ENCODE peak calls at places on chromosomes 6 and 20, in six cellular contexts. I, T, R, S, Y and A are unnamed samples.

GRCh38 chr6:19754686-19755085 is 82.5 kb upstream of the ID4 start:
- DNase-seq in I (no peak), T (no peak), R (no peak), S (no peak), Y (no peak), A (no peak)

GRCh38 chr6:125054331-125054730 is 92.1 kb downstream of the RNF217 start:
- DNase-seq in I (no peak), T (no peak), R (no peak), S (no peak), Y (no peak), A (no peak)

GRCh38 chr20:53621482-53622246 is 28.0 kb upstream of the ZNF217 start:
- DNase-seq in I (peak), T (no peak), R (peak), S (peak), Y (peak), A (no peak)

GRCh38 chr6:1468126-1468525 is 78.8 kb downstream of the FOXF2 start:
- DNase-seq in I (no peak), T (no peak), R (no peak), S (no peak), Y (no peak), A (no peak)

GRCh38 chr6:37369321-37370196 is 15.8 kb downstream of the RNF8 start:
- DNase-seq in I (peak), T (no peak), R (no peak), S (no peak), Y (no peak), A (no peak)

GRCh38 chr6:106546322-106547052 is 82.8 kb downstream of the RTN4IP1 start:
- DNase-seq in I (peak), T (no peak), R (no peak), S (no peak), Y (no peak), A (no peak)

GRCh38 chr6:62623851-62624532 is 338.0 kb upstream of the KHDRBS2 start:
- DNase-seq in I (peak), T (no peak), R (no peak), S (no peak), Y (no peak), A (no peak)

GRCh38 chr6:7317538-7317937 is 4.5 kb upstream of the SSR1 start:
- DNase-seq in I (no peak), T (no peak), R (no peak), S (no peak), Y (no peak), A (no peak)

GRCh38 chr20:62685781-62686555 is 22.7 kb upstream of the NTSR1 start:
- DNase-seq in I (peak), T (no peak), R (no peak), S (no peak), Y (peak), A (no peak)

GRCh38 chr6:22117663-22118062 is 179.2 kb downstream of the PRL start:
- DNase-seq in I (no peak), T (no peak), R (no peak), S (no peak), Y (no peak), A (no peak)

GRCh38 chr6:64000873-64001497 is 365.4 kb downstream of the PHF3 start:
- DNase-seq in I (no peak), T (no peak), R (no peak), S (no peak), Y (no peak), A (no peak)

GRCh38 chr20:43379239-43379917 is 78.3 kb upstream of the SRSF6 start:
- DNase-seq in I (peak), T (no peak), R (no peak), S (no peak), Y (no peak), A (no peak)

GRCh38 chr6:131694832-131695426 is 6.3 kb downstream of the OR2A4 start:
- DNase-seq in I (peak), T (peak), R (no peak), S (peak), Y (peak), A (peak)

GRCh38 chr6:11428895-11429294 is 108.7 kb upstream of the TMEM170B start:
- DNase-seq in I (peak), T (no peak), R (peak), S (no peak), Y (no peak), A (no peak)

GRCh38 chr6:110116258-110116657 is 63.2 kb downstream of the WASF1 start:
- DNase-seq in I (no peak), T (no peak), R (no peak), S (no peak), Y (no peak), A (no peak)

GRCh38 chr6:47414517-47415167 is 62.9 kb upstream of the CD2AP start:
- DNase-seq in I (peak), T (no peak), R (peak), S (no peak), Y (no peak), A (no peak)

GRCh38 chr6:149545258-149545753 is 537 bp downstream of the PPIL4 start:
- DNase-seq in I (peak), T (no peak), R (no peak), S (no peak), Y (peak), A (no peak)

GRCh38 chr20:58709013-58709702 is 16.6 kb downstream of the NPEPL1 start:
- DNase-seq in I (no peak), T (no peak), R (no peak), S (peak), Y (no peak), A (no peak)

GRCh38 chr6:16514249-16514648 is 247.0 kb downstream of the ATXN1 start:
- DNase-seq in I (peak), T (no peak), R (no peak), S (no peak), Y (peak), A (no peak)

GRCh38 chr6:122778334-122778733 is 1.2 kb upstream of the FABP7 start:
- DNase-seq in I (no peak), T (no peak), R (no peak), S (no peak), Y (no peak), A (no peak)

GRCh38 chr6:109783245-109783990 is 92.3 kb downstream of the FIG4 start:
- DNase-seq in I (no peak), T (no peak), R (no peak), S (peak), Y (peak), A (no peak)

GRCh38 chr20:62303327-62304226 is 780 bp downstream of the ADRM1 start:
- DNase-seq in I (peak), T (peak), R (no peak), S (no peak), Y (no peak), A (no peak)

GRCh38 chr20:39190666-39191570 is 228.8 kb downstream of the DHX35 start:
- DNase-seq in I (peak), T (no peak), R (no peak), S (no peak), Y (no peak), A (no peak)

GRCh38 chr6:55405474-55406220 is 78.4 kb downstream of the GFRAL start:
- DNase-seq in I (no peak), T (no peak), R (no peak), S (no peak), Y (no peak), A (no peak)

GRCh38 chr6:126199482-126199881 is 140.4 kb upstream of the CENPW start:
- DNase-seq in I (no peak), T (no peak), R (no peak), S (no peak), Y (no peak), A (no peak)

GRCh38 chr6:39707962-39708683 is 17.1 kb downstream of the KIF6 start:
- DNase-seq in I (no peak), T (no peak), R (no peak), S (no peak), Y (no peak), A (no peak)

GRCh38 chr6:75449625-75450206 is 43.9 kb downstream of the FILIP1 start:
- DNase-seq in I (no peak), T (no peak), R (no peak), S (no peak), Y (no peak), A (no peak)

GRCh38 chr6:45737331-45738056 is 278.2 kb downstream of the CLIC5 start:
- DNase-seq in I (no peak), T (peak), R (peak), S (no peak), Y (no peak), A (peak)

GRCh38 chr20:10487354-10488115 is 52.4 kb downstream of the SLX4IP start:
- DNase-seq in I (no peak), T (no peak), R (no peak), S (no peak), Y (no peak), A (no peak)

GRCh38 chr6:149093643-149094042 is 223.9 kb upstream of the TAB2 start:
- DNase-seq in I (no peak), T (no peak), R (no peak), S (no peak), Y (no peak), A (no peak)

GRCh38 chr6:46014054-46014453 is 1.6 kb downstream of the CLIC5 start:
- DNase-seq in I (no peak), T (no peak), R (no peak), S (no peak), Y (no peak), A (no peak)

GRCh38 chr20:43936371-43936770 is 21.7 kb downstream of the TOX2 start:
- DNase-seq in I (no peak), T (no peak), R (no peak), S (no peak), Y (no peak), A (no peak)

GRCh38 chr20:46695888-46696287 is 6.6 kb upstream of the TP53RK start:
- DNase-seq in I (no peak), T (no peak), R (no peak), S (no peak), Y (no peak), A (no peak)

GRCh38 chr6:36029464-36029863 is 1.9 kb downstream of the MAPK14 start:
- DNase-seq in I (peak), T (no peak), R (no peak), S (no peak), Y (no peak), A (no peak)

GRCh38 chr6:44850367-44850766 is 462.9 kb downstream of the CDC5L start:
- DNase-seq in I (no peak), T (no peak), R (no peak), S (no peak), Y (no peak), A (no peak)

GRCh38 chr20:20562507-20562906 is 149.9 kb downstream of the RALGAPA2 start:
- DNase-seq in I (no peak), T (no peak), R (no peak), S (no peak), Y (no peak), A (no peak)

GRCh38 chr20:20561841-20562240 is 150.6 kb downstream of the RALGAPA2 start:
- DNase-seq in I (no peak), T (no peak), R (peak), S (no peak), Y (no peak), A (no peak)

GRCh38 chr20:20566523-20566922 is 145.9 kb downstream of the RALGAPA2 start:
- DNase-seq in I (no peak), T (no peak), R (no peak), S (no peak), Y (no peak), A (no peak)

GRCh38 chr20:20561172-20561571 is 151.3 kb downstream of the RALGAPA2 start:
- DNase-seq in I (no peak), T (no peak), R (no peak), S (no peak), Y (no peak), A (no peak)

GRCh38 chr20:20564279-20564678 is 148.2 kb downstream of the RALGAPA2 start:
- DNase-seq in I (no peak), T (no peak), R (no peak), S (no peak), Y (no peak), A (no peak)
- TF ChIP-seq POLR2A in I (no peak), T (no peak), R (no peak), S (no peak), Y (no peak), A (no peak)

GRCh38 chr6:31114540-31114876 is at the start of gene PSORS1C1:
- DNase-seq in I (peak), T (no peak), R (no peak), S (no peak), Y (no peak), A (no peak)

GRCh38 chr6:31112478-31112877 is at the start of gene C6orf15:
- DNase-seq in I (no peak), T (no peak), R (no peak), S (no peak), Y (no peak), A (no peak)

GRCh38 chr6:31111712-31112111 is 663 bp downstream of the C6orf15 start:
- DNase-seq in I (no peak), T (no peak), R (no peak), S (no peak), Y (no peak), A (no peak)

GRCh38 chr6:31113861-31114539 is 600 bp upstream of the PSORS1C1 start:
- DNase-seq in I (no peak), T (no peak), R (no peak), S (no peak), Y (no peak), A (no peak)

DNA sequence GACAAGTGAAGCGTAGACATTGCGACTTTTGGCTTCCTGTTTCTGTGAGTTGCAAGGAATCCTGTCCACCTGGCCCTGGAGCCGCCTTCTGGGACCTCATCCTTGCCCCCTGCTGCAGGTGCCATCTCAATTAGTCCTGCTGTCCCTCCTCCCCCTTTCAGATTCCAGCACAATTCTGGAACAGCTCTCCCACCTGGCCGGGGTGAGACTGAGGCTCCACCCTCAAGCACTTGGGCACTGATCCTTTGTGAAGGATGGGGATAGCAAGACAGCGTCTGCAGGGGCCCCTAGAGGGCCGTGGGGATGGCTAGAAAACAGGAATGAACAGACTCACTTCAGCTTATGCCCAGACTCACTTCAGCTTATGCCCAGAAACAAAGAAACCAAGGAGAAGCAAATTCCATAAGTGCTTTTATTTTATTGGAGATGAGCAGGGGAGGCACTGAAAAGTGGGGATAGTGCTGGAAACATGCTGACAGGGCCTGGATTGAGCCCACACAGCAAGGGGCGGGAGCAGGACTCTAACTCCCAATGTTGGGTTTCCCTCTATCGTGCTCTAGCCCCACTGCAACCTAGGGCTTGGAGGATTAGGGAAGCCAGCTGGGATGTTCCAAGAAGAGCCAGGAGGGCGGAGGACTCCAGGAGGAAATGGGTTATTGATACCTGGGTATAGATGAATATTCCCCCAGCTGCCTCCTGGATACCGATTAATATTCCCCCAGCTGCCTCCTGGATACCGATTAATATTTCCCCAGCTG is 1.4 kb downstream of the C6orf15 start:
- DNase-seq in I (no peak), T (no peak), R (no peak), S (no peak), Y (no peak), A (no peak)
- TF ChIP-seq POLR2AphosphoS5 in I (no peak), T (no peak), R (no peak), S (no peak), Y (no peak), A (no peak)

DNA sequence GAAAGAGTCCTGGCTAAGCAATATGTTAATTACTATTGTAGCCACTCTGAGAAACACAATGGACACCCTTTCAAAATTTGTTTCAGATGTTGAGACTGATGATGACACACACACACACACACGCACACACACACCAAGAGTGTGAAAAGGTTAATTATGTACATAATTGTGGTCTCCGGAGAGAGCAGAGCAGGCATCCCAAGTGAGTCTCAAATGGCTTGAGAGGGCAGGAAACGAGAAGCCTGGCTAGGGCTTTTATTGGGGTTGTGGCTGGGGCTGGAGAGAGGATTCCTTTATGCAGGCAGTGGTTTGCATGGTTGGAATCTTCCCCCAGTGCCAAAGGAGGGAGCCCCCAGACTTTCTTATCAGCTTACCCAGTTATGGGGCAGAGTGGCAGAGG is 38.2 kb upstream of the NKX2-4 start:
- DNase-seq in I (no peak), T (no peak), R (no peak), S (no peak), Y (no peak), A (no peak)
- TF ChIP-seq TAF1 in I (no peak), T (no peak), R (no peak), S (no peak), Y (no peak), A (no peak)

GRCh38 chr6:26088344-26088743 is 1.1 kb downstream of the HFE start:
- DNase-seq in I (no peak), T (no peak), R (no peak), S (no peak), Y (no peak), A (no peak)
- TF ChIP-seq POLR2A in I (no peak), T (no peak), R (no peak), S (no peak), Y (no peak), A (no peak)